ENCODE peak calls at places on chromosome 10, in ten cellular contexts. One of them, this sample, is unnamed.

GRCh38 chr10:80501913-80502521 is 35.7 kb upstream of the SH2D4B start:
- DNase-seq in MM.1S: no peak
- DNase-seq in cardiac fibroblast: no peak
- DNase-seq in HFFc6: no peak
- DNase-seq in AG09309: no peak
- DNase-seq in GM10248: no peak
- DNase-seq in coronary artery: peak
- DNase-seq in pancreas: no peak
- DNase-seq in DND-41: no peak
- DNase-seq in mesothelial cell of epicardium: no peak
- DNase-seq in this sample: no peak

GRCh38 chr10:91536101-91536500 is 96.8 kb downstream of the PPP1R3C start:
- DNase-seq in HFFc6: no peak
- DNase-seq in AG09309: peak
- DNase-seq in pancreas: no peak
- DNase-seq in GM10248: no peak
- DNase-seq in mesothelial cell of epicardium: no peak
- DNase-seq in cardiac fibroblast: peak
- DNase-seq in MM.1S: no peak
- DNase-seq in coronary artery: no peak
- DNase-seq in DND-41: no peak
- DNase-seq in this sample: no peak

GRCh38 chr10:6617319-6618076 is 37.4 kb upstream of the PRKCQ start:
- DNase-seq in cardiac fibroblast: no peak
- DNase-seq in pancreas: no peak
- DNase-seq in GM10248: no peak
- DNase-seq in MM.1S: no peak
- DNase-seq in HFFc6: no peak
- DNase-seq in DND-41: no peak
- DNase-seq in coronary artery: no peak
- DNase-seq in mesothelial cell of epicardium: no peak
- DNase-seq in AG09309: no peak
- DNase-seq in this sample: no peak

GRCh38 chr10:48364659-48365405 is 58.4 kb downstream of the MAPK8 start:
- DNase-seq in MM.1S: no peak
- DNase-seq in cardiac fibroblast: peak
- DNase-seq in pancreas: no peak
- DNase-seq in AG09309: no peak
- DNase-seq in HFFc6: peak
- DNase-seq in mesothelial cell of epicardium: no peak
- DNase-seq in DND-41: no peak
- DNase-seq in coronary artery: no peak
- DNase-seq in GM10248: no peak
- DNase-seq in this sample: no peak

GRCh38 chr10:108203905-108204527 is 1039.5 kb upstream of the SORCS1 start:
- DNase-seq in mesothelial cell of epicardium: no peak
- DNase-seq in coronary artery: no peak
- DNase-seq in GM10248: no peak
- DNase-seq in HFFc6: no peak
- DNase-seq in pancreas: peak
- DNase-seq in MM.1S: no peak
- DNase-seq in cardiac fibroblast: no peak
- DNase-seq in AG09309: no peak
- DNase-seq in DND-41: no peak
- DNase-seq in this sample: no peak

GRCh38 chr10:67098460-67098859 is 172.6 kb downstream of the LRRTM3 start:
- DNase-seq in mesothelial cell of epicardium: no peak
- DNase-seq in coronary artery: no peak
- DNase-seq in HFFc6: no peak
- DNase-seq in GM10248: no peak
- DNase-seq in AG09309: no peak
- DNase-seq in pancreas: no peak
- DNase-seq in DND-41: no peak
- DNase-seq in MM.1S: no peak
- DNase-seq in cardiac fibroblast: no peak
- DNase-seq in this sample: no peak

GRCh38 chr10:78205457-78205856 is 171.8 kb downstream of the RPS24 start:
- DNase-seq in DND-41: no peak
- DNase-seq in HFFc6: no peak
- DNase-seq in MM.1S: no peak
- DNase-seq in GM10248: no peak
- DNase-seq in mesothelial cell of epicardium: no peak
- DNase-seq in coronary artery: no peak
- DNase-seq in cardiac fibroblast: no peak
- DNase-seq in AG09309: no peak
- DNase-seq in pancreas: no peak
- DNase-seq in this sample: no peak

GRCh38 chr10:59361659-59362183 is 628 bp downstream of the FAM13C start:
- DNase-seq in AG09309: no peak
- DNase-seq in mesothelial cell of epicardium: no peak
- DNase-seq in MM.1S: no peak
- DNase-seq in GM10248: no peak
- DNase-seq in HFFc6: no peak
- DNase-seq in coronary artery: no peak
- DNase-seq in cardiac fibroblast: no peak
- DNase-seq in pancreas: no peak
- DNase-seq in DND-41: no peak
- DNase-seq in this sample: no peak

GRCh38 chr10:30803058-30803457 is 173.5 kb upstream of the LYZL2 start:
- DNase-seq in HFFc6: no peak
- DNase-seq in mesothelial cell of epicardium: no peak
- DNase-seq in coronary artery: no peak
- DNase-seq in DND-41: no peak
- DNase-seq in AG09309: no peak
- DNase-seq in pancreas: no peak
- DNase-seq in MM.1S: no peak
- DNase-seq in cardiac fibroblast: no peak
- DNase-seq in GM10248: no peak
- DNase-seq in this sample: no peak

GRCh38 chr10:15169555-15170407 is 1.3 kb upstream of the NMT2 start:
- DNase-seq in HFFc6: no peak
- DNase-seq in GM10248: no peak
- DNase-seq in AG09309: no peak
- DNase-seq in pancreas: peak
- DNase-seq in mesothelial cell of epicardium: no peak
- DNase-seq in MM.1S: no peak
- DNase-seq in DND-41: peak
- DNase-seq in coronary artery: no peak
- DNase-seq in cardiac fibroblast: no peak
- DNase-seq in this sample: no peak

GRCh38 chr10:15167411-15168295 is 840 bp downstream of the NMT2 start:
- DNase-seq in mesothelial cell of epicardium: peak
- DNase-seq in pancreas: peak
- DNase-seq in coronary artery: peak
- DNase-seq in GM10248: peak
- DNase-seq in MM.1S: peak
- DNase-seq in HFFc6: peak
- DNase-seq in AG09309: no peak
- DNase-seq in cardiac fibroblast: peak
- DNase-seq in DND-41: peak
- DNase-seq in this sample: peak

GRCh38 chr10:15166325-15166724 is 2.2 kb downstream of the NMT2 start:
- DNase-seq in DND-41: no peak
- DNase-seq in cardiac fibroblast: no peak
- DNase-seq in mesothelial cell of epicardium: no peak
- DNase-seq in AG09309: no peak
- DNase-seq in HFFc6: no peak
- DNase-seq in GM10248: no peak
- DNase-seq in coronary artery: no peak
- DNase-seq in MM.1S: no peak
- DNase-seq in pancreas: no peak
- DNase-seq in this sample: no peak

GRCh38 chr10:15168781-15169554 is 475 bp upstream of the NMT2 start:
- DNase-seq in AG09309: peak
- DNase-seq in mesothelial cell of epicardium: peak
- DNase-seq in MM.1S: peak
- DNase-seq in HFFc6: peak
- DNase-seq in coronary artery: peak
- DNase-seq in pancreas: peak
- DNase-seq in DND-41: peak
- DNase-seq in cardiac fibroblast: peak
- DNase-seq in GM10248: peak
- DNase-seq in this sample: peak

DNA sequence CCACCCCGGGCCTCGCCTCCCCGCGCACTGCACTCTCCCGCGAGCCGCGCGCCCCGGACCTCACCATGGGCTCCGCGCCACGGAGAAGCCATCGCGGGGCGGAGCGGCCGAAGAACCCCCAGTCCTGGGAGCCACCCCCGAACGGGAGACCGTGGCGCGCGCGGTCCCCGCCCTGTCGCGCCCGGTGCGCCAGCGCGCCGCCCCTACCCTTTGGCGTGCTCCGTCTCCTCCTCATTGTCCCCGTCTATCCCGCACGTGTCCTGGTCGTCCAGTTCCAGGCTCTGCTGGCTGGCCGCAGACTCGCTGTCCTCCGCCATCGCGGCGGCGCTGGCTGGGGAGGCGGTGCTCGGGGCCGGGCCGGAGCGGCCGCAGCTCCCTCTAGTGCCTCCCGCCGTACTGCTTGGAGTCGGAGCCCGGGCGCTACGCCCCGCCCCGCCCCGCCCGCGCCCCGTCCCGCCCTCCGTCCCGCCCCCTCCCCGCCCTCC is at the start of gene NMT2:
- DNase-seq in HFFc6: peak
- DNase-seq in cardiac fibroblast: no peak
- DNase-seq in MM.1S: peak
- DNase-seq in pancreas: peak
- DNase-seq in DND-41: no peak
- DNase-seq in coronary artery: peak
- DNase-seq in GM10248: no peak
- DNase-seq in AG09309: no peak
- DNase-seq in mesothelial cell of epicardium: peak
- DNase-seq in this sample: peak
- TF ChIP-seq CTCF in HFFc6: peak
- TF ChIP-seq CTCF in cardiac fibroblast: peak
- TF ChIP-seq CTCF in MM.1S: peak
- TF ChIP-seq CTCF in pancreas: no peak
- TF ChIP-seq CTCF in DND-41: peak
- TF ChIP-seq CTCF in coronary artery: no peak
- TF ChIP-seq CTCF in GM10248: peak
- TF ChIP-seq CTCF in AG09309: peak
- TF ChIP-seq CTCF in mesothelial cell of epicardium: no peak
- TF ChIP-seq CTCF in this sample: no peak

GRCh38 chr10:113524120-113524519 is 28.7 kb upstream of the HABP2 start:
- DNase-seq in DND-41: no peak
- DNase-seq in MM.1S: no peak
- DNase-seq in AG09309: no peak
- DNase-seq in cardiac fibroblast: no peak
- DNase-seq in pancreas: no peak
- DNase-seq in mesothelial cell of epicardium: no peak
- DNase-seq in coronary artery: no peak
- DNase-seq in HFFc6: no peak
- DNase-seq in GM10248: no peak
- DNase-seq in this sample: no peak
- TF ChIP-seq CTCF in DND-41: no peak
- TF ChIP-seq CTCF in MM.1S: no peak
- TF ChIP-seq CTCF in AG09309: no peak
- TF ChIP-seq CTCF in cardiac fibroblast: no peak
- TF ChIP-seq CTCF in pancreas: no peak
- TF ChIP-seq CTCF in mesothelial cell of epicardium: no peak
- TF ChIP-seq CTCF in coronary artery: no peak
- TF ChIP-seq CTCF in HFFc6: no peak
- TF ChIP-seq CTCF in GM10248: no peak
- TF ChIP-seq CTCF in this sample: no peak

GRCh38 chr10:93491589-93492121 is 4.8 kb upstream of the CEP55 start:
- DNase-seq in coronary artery: no peak
- DNase-seq in pancreas: no peak
- DNase-seq in GM10248: no peak
- DNase-seq in AG09309: no peak
- DNase-seq in HFFc6: no peak
- DNase-seq in MM.1S: no peak
- DNase-seq in cardiac fibroblast: no peak
- DNase-seq in mesothelial cell of epicardium: no peak
- DNase-seq in DND-41: no peak
- DNase-seq in this sample: no peak

GRCh38 chr10:93481931-93482834 is at the start of gene MYOF:
- DNase-seq in HFFc6: peak
- DNase-seq in pancreas: peak
- DNase-seq in coronary artery: peak
- DNase-seq in DND-41: peak
- DNase-seq in AG09309: no peak
- DNase-seq in cardiac fibroblast: peak
- DNase-seq in GM10248: peak
- DNase-seq in MM.1S: peak
- DNase-seq in mesothelial cell of epicardium: no peak
- DNase-seq in this sample: no peak

GRCh38 chr10:93481213-93481930 is 762 bp downstream of the MYOF start:
- DNase-seq in coronary artery: no peak
- DNase-seq in cardiac fibroblast: peak
- DNase-seq in AG09309: no peak
- DNase-seq in GM10248: no peak
- DNase-seq in HFFc6: no peak
- DNase-seq in DND-41: no peak
- DNase-seq in mesothelial cell of epicardium: no peak
- DNase-seq in MM.1S: no peak
- DNase-seq in pancreas: no peak
- DNase-seq in this sample: no peak

GRCh38 chr10:93488956-93489528 is 6.9 kb upstream of the MYOF start:
- DNase-seq in HFFc6: no peak
- DNase-seq in cardiac fibroblast: peak
- DNase-seq in MM.1S: no peak
- DNase-seq in DND-41: no peak
- DNase-seq in GM10248: no peak
- DNase-seq in mesothelial cell of epicardium: no peak
- DNase-seq in pancreas: no peak
- DNase-seq in coronary artery: no peak
- DNase-seq in AG09309: no peak
- DNase-seq in this sample: no peak

GRCh38 chr10:93485690-93486089 is 3.6 kb upstream of the MYOF start:
- DNase-seq in mesothelial cell of epicardium: no peak
- DNase-seq in GM10248: no peak
- DNase-seq in pancreas: no peak
- DNase-seq in cardiac fibroblast: no peak
- DNase-seq in coronary artery: no peak
- DNase-seq in HFFc6: no peak
- DNase-seq in AG09309: no peak
- DNase-seq in DND-41: no peak
- DNase-seq in MM.1S: no peak
- DNase-seq in this sample: no peak
- TF ChIP-seq CTCF in mesothelial cell of epicardium: no peak
- TF ChIP-seq CTCF in GM10248: no peak
- TF ChIP-seq CTCF in pancreas: no peak
- TF ChIP-seq CTCF in cardiac fibroblast: no peak
- TF ChIP-seq CTCF in coronary artery: no peak
- TF ChIP-seq CTCF in HFFc6: no peak
- TF ChIP-seq CTCF in AG09309: no peak
- TF ChIP-seq CTCF in DND-41: no peak
- TF ChIP-seq CTCF in MM.1S: no peak
- TF ChIP-seq CTCF in this sample: no peak

DNA sequence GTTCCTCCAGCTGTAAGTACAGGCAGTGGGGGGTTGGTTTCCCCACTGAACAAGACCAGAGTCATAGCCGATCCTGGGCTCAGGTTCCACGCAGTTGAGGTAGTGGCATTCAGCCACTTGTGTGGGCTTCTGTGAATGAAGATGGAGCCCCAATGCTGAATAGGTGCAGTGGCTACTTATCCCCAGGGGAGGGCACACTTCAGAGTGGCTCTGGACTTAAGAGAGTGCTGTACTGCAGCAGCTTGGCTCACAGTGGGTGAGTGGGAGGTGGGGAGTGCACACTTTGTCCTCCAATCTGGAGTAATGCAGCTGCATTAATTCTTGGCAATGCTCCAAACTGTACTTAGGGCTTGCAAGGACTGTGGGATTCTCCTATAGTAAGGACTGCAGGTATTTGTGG is 81.9 kb downstream of the BUB3 start:
- DNase-seq in GM10248: no peak
- DNase-seq in HFFc6: no peak
- DNase-seq in pancreas: no peak
- DNase-seq in MM.1S: no peak
- DNase-seq in mesothelial cell of epicardium: no peak
- DNase-seq in coronary artery: no peak
- DNase-seq in AG09309: no peak
- DNase-seq in DND-41: no peak
- DNase-seq in cardiac fibroblast: no peak
- DNase-seq in this sample: no peak
- TF ChIP-seq CTCF in GM10248: no peak
- TF ChIP-seq CTCF in HFFc6: no peak
- TF ChIP-seq CTCF in pancreas: no peak
- TF ChIP-seq CTCF in MM.1S: no peak
- TF ChIP-seq CTCF in mesothelial cell of epicardium: no peak
- TF ChIP-seq CTCF in coronary artery: no peak
- TF ChIP-seq CTCF in AG09309: no peak
- TF ChIP-seq CTCF in DND-41: peak
- TF ChIP-seq CTCF in cardiac fibroblast: no peak
- TF ChIP-seq CTCF in this sample: no peak